ENCODE peak calls at places on chromosomes 3 and 15, in five cellular contexts. N, P, V, W and S are unnamed samples.
A peak's percentile ranks its signal among the peaks of the same experiment; 100 is the strongest.

GRCh38 chr3:155069729-155070128 is 10.4 kb upstream of the MME start:
- DNase-seq in N (no peak), P (no peak), V (no peak), W (no peak), S (peak; percentile 84)

GRCh38 chr15:47812436-47813109 is 95.3 kb downstream of the SEMA6D start:
- DNase-seq in N (no peak), P (no peak), V (no peak), W (no peak), S (peak; percentile 5)

GRCh38 chr3:172201990-172202318 is 162.6 kb downstream of the FNDC3B start:
- DNase-seq in N (no peak), P (no peak), V (no peak), W (peak; percentile 43), S (peak; percentile 88)

GRCh38 chr15:69181419-69181818 is 21.0 kb downstream of the GLCE start:
- DNase-seq in N (no peak), P (no peak), V (no peak), W (no peak), S (peak; percentile 63)

GRCh38 chr3:127064391-127065137 is 81.6 kb downstream of the PLXNA1 start:
- DNase-seq in N (no peak), P (no peak), V (no peak), W (peak; percentile 69), S (peak; percentile 82)

GRCh38 chr3:16849240-16849639 is 35.5 kb upstream of the PLCL2 start:
- DNase-seq in N (no peak), P (no peak), V (no peak), W (no peak), S (peak; percentile 57)

GRCh38 chr3:64104691-64105101 is 81.4 kb upstream of the PSMD6 start:
- DNase-seq in N (no peak), P (no peak), V (no peak), W (peak; percentile 20), S (no peak)

GRCh38 chr15:100601158-100601557 is 826 bp downstream of the LINS1 start:
- DNase-seq in N (no peak), P (no peak), V (no peak), W (no peak), S (peak; percentile 44)

GRCh38 chr3:46671541-46672348 is 21.7 kb downstream of the ALS2CL start:
- DNase-seq in N (no peak), P (no peak), V (no peak), W (no peak), S (no peak)

GRCh38 chr15:52709172-52709979 is 30.2 kb upstream of the ATOSA start:
- DNase-seq in N (no peak), P (no peak), V (no peak), W (no peak), S (no peak)

GRCh38 chr15:63157891-63158431 is 684 bp upstream of the RPS27L start:
- DNase-seq in N (no peak), P (peak; percentile 60), V (peak; percentile 54), W (peak; percentile 80), S (peak; percentile 75)

GRCh38 chr15:101523560-101523940 is 34.0 kb upstream of the PCSK6 start:
- DNase-seq in N (no peak), P (no peak), V (no peak), W (no peak), S (no peak)

GRCh38 chr3:107855710-107856109 is 235.1 kb downstream of the CD47 start:
- DNase-seq in N (no peak), P (no peak), V (no peak), W (no peak), S (no peak)

GRCh38 chr3:4981160-4981687 is 2.0 kb downstream of the BHLHE40 start:
- DNase-seq in N (no peak), P (no peak), V (no peak), W (no peak), S (peak; percentile 22)

GRCh38 chr3:24318668-24319287 is 175.9 kb downstream of the THRB start:
- DNase-seq in N (no peak), P (no peak), V (no peak), W (peak; percentile 23), S (peak; percentile 56)